ENCODE peak calls at places on chromosome 19, in seven cellular contexts. M is HCT116, G is transverse colon, P is endothelial cell of umbilical vein, E is upper lobe of left lung, L is breast epithelium, O is H1. J is an unnamed sample.

GRCh38 chr19:48635263-48635965 is 1.8 kb downstream of the DBP start:
- DNase-seq in G (peak), L (peak), O (no peak), M (no peak), E (peak), P (peak), J (peak)

GRCh38 chr19:46515879-46516350 is 20.2 kb upstream of the PNMA8B start:
- DNase-seq in L (no peak), P (peak), O (no peak), E (no peak), G (no peak), M (no peak), J (no peak)

GRCh38 chr19:2035590-2035991 is 15.5 kb downstream of the MKNK2 start:
- DNase-seq in G (no peak), E (peak), L (no peak), P (no peak), O (no peak), M (no peak), J (no peak)

GRCh38 chr19:53597023-53597422 is 34.8 kb upstream of the DPRX start:
- DNase-seq in E (no peak), O (no peak), G (no peak), M (no peak), P (no peak), L (no peak), J (no peak)

GRCh38 chr19:2032296-2032941 is 16.9 kb upstream of the BTBD2 start:
- DNase-seq in L (peak), O (no peak), G (peak), E (peak), M (peak), P (peak), J (no peak)

GRCh38 chr19:18208098-18208951 is 4.5 kb upstream of the RAB3A start:
- DNase-seq in G (peak), E (peak), L (no peak), M (no peak), P (peak), O (no peak), J (no peak)

GRCh38 chr19:16372065-16372915 is 47.7 kb downstream of the KLF2 start:
- DNase-seq in M (no peak), E (no peak), P (no peak), O (no peak), G (no peak), L (no peak), J (no peak)

GRCh38 chr19:2503521-2504109 is 27.7 kb downstream of the GADD45B start:
- DNase-seq in E (no peak), O (no peak), L (peak), M (peak), G (no peak), P (no peak), J (no peak)

GRCh38 chr19:49770529-49770928 is 3.7 kb downstream of the AP2A1 start:
- DNase-seq in M (no peak), O (no peak), L (no peak), E (no peak), P (no peak), G (no peak), J (no peak)

GRCh38 chr19:43331435-43332010 is 22.0 kb upstream of the CD177 start:
- DNase-seq in E (no peak), M (no peak), P (no peak), L (no peak), O (no peak), G (no peak), J (no peak)

GRCh38 chr19:3324405-3324856 is 42.0 kb upstream of the NFIC start:
- DNase-seq in P (peak), E (no peak), L (no peak), M (peak), O (no peak), G (peak), J (no peak)

GRCh38 chr19:55400281-55401087 is 7.1 kb downstream of the UBE2S start:
- DNase-seq in P (no peak), E (no peak), O (no peak), L (no peak), M (no peak), G (no peak), J (no peak)

GRCh38 chr19:30678168-30678567 is 306.0 kb downstream of the ZNF536 start:
- DNase-seq in L (no peak), P (no peak), O (no peak), M (no peak), G (no peak), E (no peak), J (no peak)

GRCh38 chr19:1651061-1651547 is 1.3 kb downstream of the TCF3 start:
- DNase-seq in P (peak), M (no peak), L (no peak), E (peak), G (peak), O (no peak), J (no peak)

GRCh38 chr19:4967738-4968461 is 1.0 kb upstream of the KDM4B start:
- DNase-seq in M (no peak), E (no peak), P (no peak), O (no peak), G (no peak), L (no peak), J (no peak)

GRCh38 chr19:13887039-13887438 is 10.1 kb downstream of the NANOS3 start:
- DNase-seq in M (no peak), L (no peak), O (no peak), G (peak), E (no peak), P (no peak), J (no peak)

GRCh38 chr19:11421607-11422098 is 2.5 kb upstream of the RGL3 start:
- DNase-seq in G (peak), E (peak), L (no peak), P (no peak), M (no peak), O (peak), J (no peak)

GRCh38 chr19:28726533-28726932 is 486.4 kb downstream of the UQCRFS1 start:
- DNase-seq in G (no peak), M (no peak), P (no peak), L (no peak), O (no peak), E (no peak), J (no peak)

GRCh38 chr19:57099199-57099661 is 20.6 kb upstream of the USP29 start:
- DNase-seq in E (peak), M (peak), P (no peak), G (peak), L (peak), O (no peak), J (peak)

GRCh38 chr19:6057651-6058365 is 52.5 kb downstream of the RFX2 start:
- DNase-seq in O (no peak), L (peak), P (no peak), G (no peak), E (no peak), M (no peak), J (no peak)

GRCh38 chr19:11151181-11151580 is 4.4 kb downstream of the SPC24 start:
- DNase-seq in P (no peak), G (no peak), M (no peak), O (no peak), L (no peak), E (no peak), J (no peak)

GRCh38 chr19:3365447-3366103 is 808 bp upstream of the NFIC start:
- DNase-seq in P (no peak), O (no peak), M (peak), E (peak), L (peak), G (peak), J (no peak)

GRCh38 chr19:55712804-55713631 is 25.2 kb downstream of the NLRP9 start:
- DNase-seq in L (no peak), E (no peak), G (no peak), M (no peak), O (no peak), P (no peak), J (no peak)

GRCh38 chr19:29978139-29978538 is 36.1 kb downstream of the URI1 start:
- DNase-seq in G (no peak), M (no peak), O (no peak), P (no peak), L (no peak), E (no peak), J (no peak)

GRCh38 chr19:42443944-42444398 is 1.2 kb upstream of the CXCL17 start:
- DNase-seq in G (no peak), E (no peak), P (no peak), M (no peak), O (no peak), L (no peak), J (no peak)

GRCh38 chr19:18415177-18415867 is 3.9 kb upstream of the SSBP4 start:
- DNase-seq in P (peak), L (no peak), O (no peak), E (peak), M (no peak), G (peak), J (no peak)

GRCh38 chr19:6475321-6476108 is 6.1 kb downstream of the DENND1C start:
- DNase-seq in M (no peak), O (no peak), G (no peak), E (peak), P (no peak), L (no peak), J (no peak)

GRCh38 chr19:8069116-8069973 is 16.8 kb downstream of the CCL25 start:
- DNase-seq in G (no peak), M (no peak), P (no peak), L (no peak), E (no peak), O (peak), J (no peak)

GRCh38 chr19:16726916-16727315 is 7.3 kb downstream of the NWD1 start:
- DNase-seq in M (no peak), O (no peak), P (no peak), L (no peak), G (no peak), E (no peak), J (no peak)

GRCh38 chr19:42693760-42694350 is 46.4 kb downstream of the PSG3 start:
- DNase-seq in O (no peak), P (no peak), L (no peak), M (peak), E (no peak), G (no peak), J (peak)

GRCh38 chr19:11481777-11482383 is 1.0 kb upstream of the ELAVL3 start:
- DNase-seq in O (peak), G (peak), L (no peak), M (no peak), E (peak), P (peak), J (peak)

GRCh38 chr19:37519890-37520289 is 13.2 kb downstream of the ZNF793 start:
- DNase-seq in L (no peak), M (no peak), E (no peak), P (no peak), G (no peak), O (no peak), J (no peak)

GRCh38 chr19:30567535-30568232 is 195.5 kb downstream of the ZNF536 start:
- DNase-seq in G (no peak), E (no peak), L (no peak), M (no peak), O (no peak), P (no peak), J (no peak)

DNA sequence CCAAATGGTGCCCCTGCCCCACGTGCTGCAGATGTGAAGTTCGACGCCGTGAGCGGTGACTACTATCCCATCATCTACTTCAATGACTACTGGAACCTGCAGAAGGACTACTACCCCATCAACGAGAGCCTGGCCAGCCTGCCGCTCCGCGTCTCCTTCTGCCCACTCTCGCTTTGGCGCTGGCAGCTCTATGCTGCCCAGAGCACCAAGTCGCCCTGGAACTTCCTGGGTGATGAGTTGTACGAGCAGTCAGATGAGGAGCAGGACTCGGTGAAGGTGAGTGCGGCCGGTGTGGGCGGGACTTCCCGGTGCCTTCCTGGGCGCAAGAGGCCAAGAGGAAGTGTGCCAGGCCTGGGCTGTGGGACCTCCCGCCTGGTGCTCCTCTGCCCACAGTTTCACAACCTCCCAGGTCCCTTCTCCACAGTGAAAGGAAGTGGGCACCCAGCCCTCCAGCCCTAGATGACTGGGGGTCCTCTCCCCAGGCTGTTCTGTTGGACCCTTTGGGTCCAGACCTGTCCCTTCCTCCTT is 14.1 kb upstream of the RELB start:
- DNase-seq in O (no peak), G (no peak), L (no peak), P (no peak), E (peak), M (no peak), J (no peak)
- TF ChIP-seq POLR2AphosphoS5 in O (no peak), G (no peak), L (no peak), P (no peak), E (no peak), M (no peak), J (no peak)

DNA sequence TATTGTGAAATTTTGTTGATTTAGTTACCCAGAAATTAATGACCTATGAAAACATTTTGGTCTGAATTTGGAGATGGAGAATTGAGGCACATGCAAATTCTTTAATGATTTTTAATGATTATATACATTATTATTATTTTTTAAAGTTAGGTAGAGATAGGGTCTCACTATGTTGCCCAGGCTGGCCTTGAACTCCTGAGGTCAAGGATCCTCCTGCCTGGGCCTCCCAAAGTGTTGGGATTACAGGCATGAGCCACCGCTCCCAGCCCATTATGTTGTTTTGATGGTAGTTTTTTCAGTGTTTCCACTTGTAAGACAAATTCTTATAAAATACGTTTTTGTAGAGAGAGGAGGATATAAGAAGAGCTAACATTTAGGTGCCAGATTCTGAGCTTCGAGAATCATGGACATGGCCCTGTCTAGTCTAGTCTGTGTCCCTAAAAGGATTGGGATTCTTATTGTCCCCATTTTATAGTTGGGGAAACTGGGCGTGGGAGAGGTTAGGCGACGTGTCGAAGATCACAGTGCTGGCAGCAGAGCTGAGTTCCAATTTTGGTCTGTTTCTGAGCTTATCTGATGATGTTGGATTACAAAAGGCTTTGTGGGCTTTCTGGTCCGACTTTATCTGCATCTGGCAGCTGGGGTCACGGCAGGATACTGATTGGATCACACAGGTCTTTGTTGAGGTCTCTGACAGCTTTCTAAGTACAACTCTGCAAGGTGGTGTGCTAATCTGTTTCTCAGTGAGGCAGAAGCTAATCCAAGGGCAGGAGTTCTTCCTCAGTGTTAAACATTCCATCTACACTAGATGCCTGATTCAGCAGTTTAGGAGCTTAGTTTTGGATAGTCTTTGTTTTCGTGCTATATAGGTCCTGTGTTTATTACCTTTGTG is 7.5 kb upstream of the WDR88 start:
- DNase-seq in M (no peak), P (no peak), L (no peak), O (no peak), E (no peak), G (no peak), J (no peak)
- TF ChIP-seq POLR2AphosphoS5 in M (no peak), P (no peak), L (no peak), O (no peak), E (no peak), G (no peak), J (no peak)

DNA sequence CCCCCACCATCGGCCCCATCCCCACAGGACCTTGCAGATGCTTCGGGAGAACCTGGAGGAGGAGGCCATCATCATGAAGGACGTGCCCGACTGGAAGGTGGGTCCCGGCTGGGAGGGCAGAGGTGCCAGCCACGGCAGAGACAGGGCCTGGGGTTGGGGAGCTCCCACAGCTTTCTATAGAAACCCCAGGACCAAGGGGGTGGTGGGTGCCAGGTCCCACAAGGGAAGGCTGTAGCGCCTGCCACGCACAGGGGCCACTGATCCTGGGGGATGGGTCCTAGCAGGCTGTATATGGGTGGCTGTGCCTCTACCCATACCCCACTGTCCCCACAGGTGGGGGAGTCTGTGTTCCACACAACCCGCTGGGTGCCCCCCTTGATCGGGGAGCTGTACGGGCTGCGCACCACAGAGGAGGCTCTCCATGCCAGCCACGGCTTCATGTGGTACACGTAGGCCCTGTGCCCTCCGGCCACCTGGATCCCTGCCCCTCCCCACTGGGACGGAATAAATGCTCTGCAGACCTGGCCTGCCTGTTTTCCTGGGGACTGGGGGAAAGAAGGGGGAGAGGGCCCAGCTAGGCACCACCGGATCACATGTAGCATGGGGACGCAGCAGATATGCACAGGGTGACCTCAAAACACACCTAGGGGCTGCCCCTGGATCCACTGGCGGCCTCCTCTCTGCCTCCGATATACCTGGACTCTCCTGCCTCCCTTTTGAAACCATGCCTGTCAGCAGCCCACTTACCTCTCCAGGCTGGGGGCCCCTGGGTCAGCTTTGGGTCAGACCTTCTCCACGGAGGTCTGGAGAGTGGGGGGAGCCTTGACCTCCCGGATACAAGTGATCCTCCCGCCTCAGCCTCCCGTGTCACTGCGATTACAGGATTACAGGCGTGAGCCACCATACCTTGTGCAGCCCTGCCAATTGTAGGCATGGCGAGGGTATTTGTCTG is 761 bp upstream of the YJEFN3 start:
- DNase-seq in G (no peak), M (no peak), O (no peak), E (peak), L (no peak), P (no peak), J (no peak)
- TF ChIP-seq POLR2AphosphoS5 in G (no peak), M (no peak), O (no peak), E (no peak), L (no peak), P (no peak), J (no peak)

GRCh38 chr19:51703655-51704515 is 10.8 kb downstream of the SPACA6 start:
- DNase-seq in M (peak), L (peak), G (peak), E (peak), P (peak), O (peak), J (peak)
- TF ChIP-seq POLR2AphosphoS5 in M (peak), L (peak), G (peak), E (peak), P (peak), O (peak), J (peak)

GRCh38 chr19:51615991-51616390 is 14.2 kb downstream of the SIGLEC5 start:
- DNase-seq in E (no peak), G (no peak), P (no peak), M (no peak), L (no peak), O (no peak), J (no peak)
- TF ChIP-seq POLR2AphosphoS5 in E (no peak), G (no peak), P (no peak), M (no peak), L (no peak), O (no peak), J (no peak)

GRCh38 chr19:34963531-34964406 is at the start of gene ZNF792:
- DNase-seq in E (peak), L (peak), O (peak), M (peak), P (peak), G (peak), J (peak)

GRCh38 chr19:34961775-34962174 is 2.3 kb downstream of the ZNF792 start:
- DNase-seq in O (no peak), L (no peak), E (no peak), M (no peak), G (no peak), P (no peak), J (no peak)

GRCh38 chr19:34960940-34961679 is 2.9 kb downstream of the ZNF792 start:
- DNase-seq in M (no peak), L (no peak), P (no peak), E (no peak), O (no peak), G (no peak), J (no peak)

GRCh38 chr19:34962945-34963530 is 991 bp downstream of the ZNF792 start:
- DNase-seq in G (no peak), P (peak), M (no peak), L (no peak), E (no peak), O (no peak), J (no peak)

GRCh38 chr19:34962281-34962944 is 1.6 kb downstream of the ZNF792 start:
- DNase-seq in E (no peak), P (peak), L (no peak), G (no peak), O (no peak), M (no peak), J (no peak)
- TF ChIP-seq POLR2AphosphoS5 in E (peak), P (peak), L (no peak), G (no peak), O (no peak), M (no peak), J (no peak)